ENCODE peak calls at places on chromosomes 6 and 20, in nine cellular contexts. One of them, this sample, is unnamed. For H4K20me1, the result is how much of the 10 kb centered on the place peaks cover.

GRCh38 chr6:26575494-26575939 is 21.2 kb upstream of the ABT1 start:
- DNase-seq in PC-9: no peak
- DNase-seq in neural progenitor cell: peak
- DNase-seq in PC-3: no peak
- DNase-seq in astrocyte: peak
- DNase-seq in HepG2: no peak
- DNase-seq in K562: peak
- DNase-seq in HCT116: no peak
- DNase-seq in Karpas-422: no peak
- DNase-seq in this sample: peak

GRCh38 chr20:10194166-10194565 is 24.5 kb upstream of the SNAP25 start:
- DNase-seq in PC-9: no peak
- DNase-seq in neural progenitor cell: no peak
- DNase-seq in PC-3: no peak
- DNase-seq in astrocyte: no peak
- DNase-seq in HepG2: no peak
- DNase-seq in K562: no peak
- DNase-seq in HCT116: no peak
- DNase-seq in Karpas-422: no peak
- DNase-seq in this sample: no peak

GRCh38 chr6:170371588-170371987 is 65.0 kb downstream of the FAM120B start:
- DNase-seq in PC-9: no peak
- DNase-seq in neural progenitor cell: peak
- DNase-seq in PC-3: no peak
- DNase-seq in astrocyte: no peak
- DNase-seq in HepG2: no peak
- DNase-seq in K562: no peak
- DNase-seq in HCT116: no peak
- DNase-seq in Karpas-422: no peak
- DNase-seq in this sample: no peak

GRCh38 chr6:10951675-10952282 is 64.9 kb downstream of the SYCP2L start:
- DNase-seq in PC-9: peak
- DNase-seq in neural progenitor cell: peak
- DNase-seq in PC-3: peak
- DNase-seq in astrocyte: peak
- DNase-seq in HepG2: peak
- DNase-seq in K562: peak
- DNase-seq in HCT116: no peak
- DNase-seq in Karpas-422: peak
- DNase-seq in this sample: peak

GRCh38 chr6:105798057-105798456 is 288.1 kb upstream of the PRDM1 start:
- DNase-seq in PC-9: peak
- DNase-seq in neural progenitor cell: no peak
- DNase-seq in PC-3: no peak
- DNase-seq in astrocyte: peak
- DNase-seq in HepG2: no peak
- DNase-seq in K562: no peak
- DNase-seq in HCT116: no peak
- DNase-seq in Karpas-422: no peak
- DNase-seq in this sample: no peak

GRCh38 chr6:104472245-104472644 is 387.5 kb downstream of the HACE1 start:
- DNase-seq in PC-9: no peak
- DNase-seq in neural progenitor cell: no peak
- DNase-seq in PC-3: no peak
- DNase-seq in astrocyte: no peak
- DNase-seq in HepG2: no peak
- DNase-seq in K562: no peak
- DNase-seq in HCT116: no peak
- DNase-seq in Karpas-422: peak
- DNase-seq in this sample: no peak

GRCh38 chr6:3119040-3119723 is 671 bp downstream of the BPHL start:
- DNase-seq in PC-9: no peak
- DNase-seq in neural progenitor cell: no peak
- DNase-seq in PC-3: peak
- DNase-seq in astrocyte: peak
- DNase-seq in HepG2: peak
- DNase-seq in K562: peak
- DNase-seq in HCT116: no peak
- DNase-seq in Karpas-422: peak
- DNase-seq in this sample: no peak

GRCh38 chr6:170124150-170124549 is 166.7 kb downstream of the DLL1 start:
- DNase-seq in PC-9: no peak
- DNase-seq in neural progenitor cell: no peak
- DNase-seq in PC-3: no peak
- DNase-seq in astrocyte: no peak
- DNase-seq in HepG2: no peak
- DNase-seq in K562: no peak
- DNase-seq in HCT116: no peak
- DNase-seq in Karpas-422: no peak
- DNase-seq in this sample: no peak

GRCh38 chr20:49660912-49661311 is 52.8 kb downstream of the B4GALT5 start:
- DNase-seq in PC-9: no peak
- DNase-seq in neural progenitor cell: no peak
- DNase-seq in PC-3: no peak
- DNase-seq in astrocyte: no peak
- DNase-seq in HepG2: no peak
- DNase-seq in K562: no peak
- DNase-seq in HCT116: no peak
- DNase-seq in Karpas-422: no peak
- DNase-seq in this sample: no peak
- H4K20me1 ChIP-seq in PC-9: half or more
- H4K20me1 ChIP-seq in neural progenitor cell: half or more
- H4K20me1 ChIP-seq in PC-3: under half
- H4K20me1 ChIP-seq in astrocyte: half or more
- H4K20me1 ChIP-seq in HepG2: under half
- H4K20me1 ChIP-seq in K562: under half
- H4K20me1 ChIP-seq in HCT116: under half
- H4K20me1 ChIP-seq in Karpas-422: under half
- H4K20me1 ChIP-seq in this sample: under half

GRCh38 chr6:16137451-16137801 is 8.5 kb downstream of the MYLIP start:
- DNase-seq in PC-9: no peak
- DNase-seq in neural progenitor cell: no peak
- DNase-seq in PC-3: no peak
- DNase-seq in astrocyte: no peak
- DNase-seq in HepG2: no peak
- DNase-seq in K562: no peak
- DNase-seq in HCT116: no peak
- DNase-seq in Karpas-422: no peak
- DNase-seq in this sample: no peak
- H4K20me1 ChIP-seq in PC-9: half or more
- H4K20me1 ChIP-seq in neural progenitor cell: under half
- H4K20me1 ChIP-seq in PC-3: half or more
- H4K20me1 ChIP-seq in astrocyte: under half
- H4K20me1 ChIP-seq in HepG2: under half
- H4K20me1 ChIP-seq in K562: half or more
- H4K20me1 ChIP-seq in HCT116: under half
- H4K20me1 ChIP-seq in Karpas-422: under half
- H4K20me1 ChIP-seq in this sample: under half

GRCh38 chr6:79076160-79076559 is 1.9 kb downstream of the PHIP start:
- DNase-seq in PC-9: no peak
- DNase-seq in neural progenitor cell: no peak
- DNase-seq in PC-3: no peak
- DNase-seq in astrocyte: peak
- DNase-seq in HepG2: peak
- DNase-seq in K562: peak
- DNase-seq in HCT116: no peak
- DNase-seq in Karpas-422: peak
- DNase-seq in this sample: peak
- H4K20me1 ChIP-seq in PC-9: under half
- H4K20me1 ChIP-seq in neural progenitor cell: under half
- H4K20me1 ChIP-seq in PC-3: under half
- H4K20me1 ChIP-seq in astrocyte: under half
- H4K20me1 ChIP-seq in HepG2: under half
- H4K20me1 ChIP-seq in K562: under half
- H4K20me1 ChIP-seq in HCT116: under half
- H4K20me1 ChIP-seq in Karpas-422: under half
- H4K20me1 ChIP-seq in this sample: under half

GRCh38 chr6:20463396-20463795 is 61.7 kb downstream of the E2F3 start:
- DNase-seq in PC-9: no peak
- DNase-seq in neural progenitor cell: no peak
- DNase-seq in PC-3: no peak
- DNase-seq in astrocyte: no peak
- DNase-seq in HepG2: no peak
- DNase-seq in K562: no peak
- DNase-seq in HCT116: no peak
- DNase-seq in Karpas-422: no peak
- DNase-seq in this sample: no peak
- H4K20me1 ChIP-seq in PC-9: under half
- H4K20me1 ChIP-seq in neural progenitor cell: under half
- H4K20me1 ChIP-seq in PC-3: under half
- H4K20me1 ChIP-seq in astrocyte: half or more
- H4K20me1 ChIP-seq in HepG2: under half
- H4K20me1 ChIP-seq in K562: under half
- H4K20me1 ChIP-seq in HCT116: under half
- H4K20me1 ChIP-seq in Karpas-422: under half
- H4K20me1 ChIP-seq in this sample: under half

DNA sequence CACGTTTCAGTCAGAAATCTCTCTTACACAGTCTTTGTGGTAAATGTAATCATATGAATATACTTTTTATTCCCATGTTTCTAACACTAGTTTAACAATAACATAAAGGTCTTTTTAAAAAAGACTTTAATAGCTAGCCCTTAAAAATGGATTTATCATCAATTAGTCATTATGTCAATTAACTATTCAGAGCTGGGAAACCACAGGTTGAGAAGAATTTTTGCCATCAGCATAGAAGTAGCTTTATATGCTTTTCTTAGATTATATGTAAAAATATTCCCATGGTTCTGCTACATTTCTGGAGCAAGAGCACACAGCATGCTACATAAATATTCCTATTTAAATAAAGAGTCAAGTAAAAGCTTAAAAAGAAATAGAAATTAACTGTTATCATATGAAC is 35.5 kb downstream of the ASCC3 start:
- DNase-seq in PC-9: no peak
- DNase-seq in neural progenitor cell: no peak
- DNase-seq in PC-3: peak
- DNase-seq in astrocyte: peak
- DNase-seq in HepG2: no peak
- DNase-seq in K562: no peak
- DNase-seq in HCT116: no peak
- DNase-seq in Karpas-422: no peak
- DNase-seq in this sample: no peak
- H4K20me1 ChIP-seq in PC-9: under half
- H4K20me1 ChIP-seq in neural progenitor cell: under half
- H4K20me1 ChIP-seq in PC-3: under half
- H4K20me1 ChIP-seq in astrocyte: under half
- H4K20me1 ChIP-seq in HepG2: under half
- H4K20me1 ChIP-seq in K562: under half
- H4K20me1 ChIP-seq in HCT116: under half
- H4K20me1 ChIP-seq in Karpas-422: under half
- H4K20me1 ChIP-seq in this sample: under half

DNA sequence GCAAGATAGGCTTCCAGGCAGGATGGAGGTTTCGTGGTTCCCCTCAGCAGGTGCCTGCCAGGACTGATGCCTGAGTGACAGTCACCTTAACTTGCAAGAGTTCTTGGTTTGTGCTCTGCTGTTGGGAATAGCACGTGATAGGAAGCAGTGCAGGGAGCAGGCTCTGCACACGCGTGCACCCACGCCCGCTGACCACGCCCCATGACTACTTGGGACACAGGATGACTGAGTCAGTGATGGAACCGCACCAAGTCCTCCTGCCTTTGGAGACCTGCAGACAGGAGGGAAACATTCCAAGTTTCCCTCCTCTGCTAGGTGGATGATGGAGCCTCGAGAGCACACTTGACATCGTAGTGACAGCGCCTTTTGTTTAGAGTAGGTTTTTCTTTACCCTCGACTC is 164.2 kb downstream of the DTNBP1 start:
- DNase-seq in PC-9: no peak
- DNase-seq in neural progenitor cell: no peak
- DNase-seq in PC-3: peak
- DNase-seq in astrocyte: peak
- DNase-seq in HepG2: no peak
- DNase-seq in K562: peak
- DNase-seq in HCT116: no peak
- DNase-seq in Karpas-422: no peak
- DNase-seq in this sample: no peak
- H4K20me1 ChIP-seq in PC-9: under half
- H4K20me1 ChIP-seq in neural progenitor cell: under half
- H4K20me1 ChIP-seq in PC-3: under half
- H4K20me1 ChIP-seq in astrocyte: half or more
- H4K20me1 ChIP-seq in HepG2: under half
- H4K20me1 ChIP-seq in K562: under half
- H4K20me1 ChIP-seq in HCT116: under half
- H4K20me1 ChIP-seq in Karpas-422: under half
- H4K20me1 ChIP-seq in this sample: under half

GRCh38 chr6:4802312-4802935 is 26.2 kb downstream of the CDYL start:
- DNase-seq in PC-9: no peak
- DNase-seq in neural progenitor cell: no peak
- DNase-seq in PC-3: no peak
- DNase-seq in astrocyte: no peak
- DNase-seq in HepG2: no peak
- DNase-seq in K562: no peak
- DNase-seq in HCT116: no peak
- DNase-seq in Karpas-422: no peak
- DNase-seq in this sample: no peak

GRCh38 chr6:4805553-4806307 is 29.5 kb downstream of the CDYL start:
- DNase-seq in PC-9: no peak
- DNase-seq in neural progenitor cell: peak
- DNase-seq in PC-3: peak
- DNase-seq in astrocyte: peak
- DNase-seq in HepG2: peak
- DNase-seq in K562: no peak
- DNase-seq in HCT116: peak
- DNase-seq in Karpas-422: peak
- DNase-seq in this sample: peak

GRCh38 chr6:4804095-4804494 is 27.9 kb downstream of the CDYL start:
- DNase-seq in PC-9: no peak
- DNase-seq in neural progenitor cell: no peak
- DNase-seq in PC-3: peak
- DNase-seq in astrocyte: peak
- DNase-seq in HepG2: peak
- DNase-seq in K562: peak
- DNase-seq in HCT116: no peak
- DNase-seq in Karpas-422: no peak
- DNase-seq in this sample: no peak

GRCh38 chr6:4801491-4802118 is 25.4 kb downstream of the CDYL start:
- DNase-seq in PC-9: no peak
- DNase-seq in neural progenitor cell: no peak
- DNase-seq in PC-3: no peak
- DNase-seq in astrocyte: no peak
- DNase-seq in HepG2: no peak
- DNase-seq in K562: no peak
- DNase-seq in HCT116: no peak
- DNase-seq in Karpas-422: no peak
- DNase-seq in this sample: no peak

DNA sequence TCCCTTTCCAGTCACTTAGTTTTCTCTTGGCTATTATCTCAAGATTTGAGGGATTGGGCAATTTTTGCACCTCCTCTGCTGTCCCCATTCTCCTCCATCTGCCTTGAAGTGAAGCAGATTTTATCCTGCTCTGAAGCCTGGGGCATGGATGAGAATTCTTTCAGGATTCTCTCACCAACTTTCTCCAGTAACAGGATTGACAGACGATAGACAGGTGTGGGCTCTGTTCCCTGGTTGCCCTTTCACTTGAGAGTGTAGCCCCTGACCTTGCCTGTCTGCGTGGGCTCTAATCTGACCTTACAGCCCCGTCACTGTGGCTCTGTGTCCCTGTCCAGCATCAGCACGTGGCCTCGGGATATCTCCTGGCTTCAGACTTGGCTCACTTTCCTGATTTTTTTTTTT is 27.1 kb downstream of the CDYL start:
- DNase-seq in PC-9: no peak
- DNase-seq in neural progenitor cell: no peak
- DNase-seq in PC-3: no peak
- DNase-seq in astrocyte: no peak
- DNase-seq in HepG2: no peak
- DNase-seq in K562: peak
- DNase-seq in HCT116: no peak
- DNase-seq in Karpas-422: no peak
- DNase-seq in this sample: no peak
- H4K20me1 ChIP-seq in PC-9: under half
- H4K20me1 ChIP-seq in neural progenitor cell: half or more
- H4K20me1 ChIP-seq in PC-3: under half
- H4K20me1 ChIP-seq in astrocyte: half or more
- H4K20me1 ChIP-seq in HepG2: under half
- H4K20me1 ChIP-seq in K562: under half
- H4K20me1 ChIP-seq in HCT116: under half
- H4K20me1 ChIP-seq in Karpas-422: under half
- H4K20me1 ChIP-seq in this sample: under half

This sample was measured in endothelial cell of umbilical vein.